ENCODE peak calls at places on chromosomes 5 and 9, in nine cellular contexts. D is transverse colon, N is DND-41, E is SJSA1, P is trophoblast cell, J is psoas muscle, L is uterus, S is left lung, Q is body of pancreas. A is an unnamed sample. For H3K4me1, the result is how much of the 10 kb centered on the place peaks cover.

GRCh38 chr9:35756275-35756742 is 2.2 kb upstream of the MSMP start:
- DNase-seq in E (no peak), J (peak), L (no peak), D (peak), S (peak), Q (peak), P (no peak), N (peak), A (peak)

GRCh38 chr5:151248651-151249050 is 4.3 kb upstream of the GM2A start:
- DNase-seq in L (no peak), J (no peak), D (no peak), E (no peak), N (no peak), P (no peak), Q (no peak), S (no peak), A (no peak)

GRCh38 chr5:53969331-53969730 is 341.0 kb downstream of the ARL15 start:
- DNase-seq in D (no peak), E (no peak), L (no peak), P (no peak), Q (no peak), J (no peak), S (no peak), N (no peak), A (no peak)

GRCh38 chr9:36575411-36575882 is 2.8 kb downstream of the MELK start:
- DNase-seq in J (no peak), Q (no peak), D (no peak), E (peak), P (no peak), N (no peak), L (no peak), S (no peak), A (no peak)

GRCh38 chr9:76866689-76867088 is 39.2 kb downstream of the PRUNE2 start:
- DNase-seq in L (peak), P (peak), N (no peak), E (peak), S (no peak), J (no peak), Q (no peak), D (no peak), A (no peak)

GRCh38 chr5:151772868-151773561 is 1.3 kb downstream of the G3BP1 start:
- DNase-seq in L (no peak), D (no peak), S (no peak), E (peak), P (peak), N (no peak), J (no peak), Q (no peak), A (no peak)

GRCh38 chr9:127541865-127542264 is 70.2 kb upstream of the STXBP1 start:
- DNase-seq in N (no peak), Q (no peak), D (no peak), S (no peak), J (peak), L (peak), E (no peak), P (no peak), A (peak)

GRCh38 chr5:173240091-173241050 is 5.4 kb upstream of the NKX2-5 start:
- DNase-seq in P (no peak), Q (no peak), L (no peak), S (no peak), J (no peak), N (no peak), E (no peak), D (no peak), A (no peak)

GRCh38 chr5:71932649-71933338 is 174.5 kb upstream of the MAP1B start:
- DNase-seq in Q (peak), J (peak), E (peak), N (no peak), L (peak), S (no peak), D (peak), P (no peak), A (peak)

GRCh38 chr9:133474853-133475252 is 4.0 kb downstream of the SLC2A6 start:
- DNase-seq in J (no peak), P (no peak), E (no peak), D (no peak), S (peak), N (no peak), L (no peak), Q (no peak), A (no peak)

GRCh38 chr9:18793122-18793521 is 239.9 kb downstream of the SAXO1 start:
- DNase-seq in Q (no peak), S (no peak), J (no peak), N (no peak), E (no peak), P (no peak), L (no peak), D (no peak), A (no peak)

GRCh38 chr9:6356904-6357303 is 28.7 kb downstream of the TPD52L3 start:
- DNase-seq in J (no peak), S (no peak), P (no peak), E (no peak), Q (no peak), D (no peak), N (no peak), L (no peak), A (no peak)

GRCh38 chr9:4389755-4390154 is 89.9 kb upstream of the GLIS3 start:
- DNase-seq in D (no peak), Q (no peak), S (no peak), E (no peak), J (no peak), P (no peak), N (no peak), L (no peak), A (no peak)

GRCh38 chr9:86695904-86696424 is 251.3 kb downstream of the GAS1 start:
- DNase-seq in N (no peak), P (no peak), S (no peak), E (no peak), J (no peak), D (no peak), Q (no peak), L (no peak), A (no peak)

GRCh38 chr9:103266064-103266463 is 270.9 kb downstream of the CYLC2 start:
- DNase-seq in D (no peak), S (no peak), L (no peak), Q (no peak), P (no peak), J (no peak), N (no peak), E (no peak), A (no peak)

GRCh38 chr5:37725185-37725584 is 114.7 kb downstream of the GDNF start:
- DNase-seq in E (no peak), N (no peak), D (no peak), Q (no peak), L (no peak), P (no peak), J (no peak), S (no peak), A (no peak)

GRCh38 chr5:142602720-142603245 is 83.1 kb downstream of the FGF1 start:
- DNase-seq in D (no peak), S (no peak), N (no peak), L (no peak), P (no peak), Q (no peak), E (no peak), J (no peak), A (no peak)

GRCh38 chr5:16884595-16884994 is 51.5 kb downstream of the MYO10 start:
- DNase-seq in D (no peak), S (no peak), Q (no peak), L (no peak), J (no peak), E (no peak), N (no peak), P (no peak), A (no peak)

GRCh38 chr9:5326893-5327548 is 12.7 kb downstream of the RLN1 start:
- DNase-seq in S (peak), J (no peak), P (no peak), D (no peak), N (no peak), L (no peak), E (no peak), Q (peak), A (no peak)

GRCh38 chr9:69945671-69946141 is 97.9 kb upstream of the MAMDC2 start:
- DNase-seq in Q (peak), P (no peak), E (peak), D (peak), J (peak), S (no peak), L (peak), N (no peak), A (peak)

GRCh38 chr5:172774561-172775271 is 3.7 kb upstream of the DUSP1 start:
- DNase-seq in S (no peak), J (no peak), D (no peak), P (no peak), L (no peak), E (no peak), Q (no peak), N (no peak), A (no peak)

GRCh38 chr5:137497396-137498290 is 1.5 kb downstream of the SPOCK1 start:
- DNase-seq in D (no peak), E (no peak), L (no peak), J (no peak), S (no peak), N (no peak), P (no peak), Q (no peak), A (no peak)

GRCh38 chr5:636951-637350 is 24.8 kb downstream of the CEP72 start:
- DNase-seq in S (no peak), D (no peak), N (no peak), L (no peak), J (no peak), Q (no peak), P (no peak), E (no peak), A (no peak)

GRCh38 chr9:12777149-12778010 is 2.6 kb downstream of the LURAP1L start:
- DNase-seq in Q (no peak), E (no peak), L (no peak), N (no peak), S (no peak), J (no peak), P (peak), D (no peak), A (no peak)

GRCh38 chr9:133351908-133352634 is 4.1 kb downstream of the RPL7A start:
- DNase-seq in N (peak), S (peak), P (peak), Q (no peak), L (no peak), E (no peak), D (no peak), J (no peak), A (no peak)

GRCh38 chr5:88269222-88269771 is 652 bp upstream of the TMEM161B start:
- DNase-seq in S (peak), Q (peak), N (peak), P (no peak), E (peak), L (no peak), J (no peak), D (peak), A (no peak)

GRCh38 chr9:132672413-132672690 is 2.1 kb downstream of the GTF3C4 start:
- DNase-seq in S (no peak), Q (no peak), P (no peak), N (no peak), E (no peak), D (no peak), J (no peak), L (no peak), A (no peak)

GRCh38 chr5:62937661-62938558 is 359.3 kb downstream of the LRRC70 start:
- DNase-seq in D (no peak), N (no peak), Q (no peak), P (no peak), L (no peak), J (no peak), E (no peak), S (no peak), A (no peak)

GRCh38 chr5:140642718-140643117 is 3.5 kb downstream of the TMCO6 start:
- DNase-seq in N (no peak), D (no peak), J (no peak), L (no peak), S (no peak), Q (no peak), P (no peak), E (no peak), A (no peak)

GRCh38 chr9:119369670-119370366 is 583 bp upstream of the BRINP1 start:
- DNase-seq in L (no peak), P (no peak), E (no peak), Q (no peak), J (no peak), D (no peak), N (no peak), S (peak), A (no peak)

GRCh38 chr9:119366909-119367690 is 2.1 kb downstream of the BRINP1 start:
- DNase-seq in J (no peak), D (no peak), P (no peak), E (no peak), Q (peak), N (no peak), S (no peak), L (no peak), A (no peak)

GRCh38 chr9:119368681-119369581 is at the start of gene BRINP1:
- DNase-seq in Q (peak), J (peak), D (no peak), P (no peak), E (no peak), N (no peak), S (peak), L (no peak), A (no peak)

GRCh38 chr9:119368179-119368578 is 1.1 kb downstream of the BRINP1 start:
- DNase-seq in S (no peak), L (no peak), N (no peak), P (no peak), D (no peak), Q (no peak), E (no peak), J (no peak), A (no peak)

DNA sequence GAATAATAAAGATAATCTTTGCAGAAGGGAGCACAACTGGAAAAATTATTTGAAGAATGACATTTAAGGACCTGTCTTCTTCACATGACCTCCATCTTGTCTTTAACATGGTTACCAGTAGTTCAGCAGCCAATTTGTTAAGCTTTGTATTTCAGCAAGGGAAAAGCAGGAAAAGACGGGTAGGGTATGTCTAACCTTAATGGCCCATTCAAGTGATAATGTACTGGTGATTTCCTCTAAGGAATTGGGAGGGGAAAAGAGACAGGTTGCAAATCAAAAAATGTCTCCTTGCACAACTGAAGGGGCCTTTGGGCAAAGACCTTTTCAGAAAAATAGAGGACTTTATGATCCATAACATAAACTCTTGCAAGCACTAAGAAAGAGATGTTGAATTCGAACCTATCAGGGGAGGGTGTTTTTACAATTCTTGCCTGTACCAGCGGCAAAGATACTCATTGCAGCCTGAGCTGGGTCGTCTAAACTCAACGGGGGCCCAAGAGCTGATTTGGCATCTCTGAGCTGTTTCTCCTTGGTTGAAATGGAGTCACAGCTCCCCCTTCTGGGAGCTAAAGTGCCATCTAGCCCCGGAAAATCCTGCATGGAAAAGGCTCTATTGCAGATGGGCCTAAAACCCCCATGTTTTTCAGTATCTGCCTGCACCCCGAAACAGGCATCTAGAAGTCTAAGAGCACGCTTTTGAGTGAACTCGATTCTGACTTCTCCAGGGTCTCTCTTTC is 3.8 kb downstream of the BRINP1 start:
- DNase-seq in L (no peak), S (no peak), E (no peak), N (no peak), J (no peak), Q (no peak), P (no peak), D (no peak), A (no peak)
- H3K4me3 ChIP-seq in L (no peak), S (no peak), E (no peak), N (no peak), J (no peak), Q (no peak), P (no peak), D (no peak), A (no peak)

DNA sequence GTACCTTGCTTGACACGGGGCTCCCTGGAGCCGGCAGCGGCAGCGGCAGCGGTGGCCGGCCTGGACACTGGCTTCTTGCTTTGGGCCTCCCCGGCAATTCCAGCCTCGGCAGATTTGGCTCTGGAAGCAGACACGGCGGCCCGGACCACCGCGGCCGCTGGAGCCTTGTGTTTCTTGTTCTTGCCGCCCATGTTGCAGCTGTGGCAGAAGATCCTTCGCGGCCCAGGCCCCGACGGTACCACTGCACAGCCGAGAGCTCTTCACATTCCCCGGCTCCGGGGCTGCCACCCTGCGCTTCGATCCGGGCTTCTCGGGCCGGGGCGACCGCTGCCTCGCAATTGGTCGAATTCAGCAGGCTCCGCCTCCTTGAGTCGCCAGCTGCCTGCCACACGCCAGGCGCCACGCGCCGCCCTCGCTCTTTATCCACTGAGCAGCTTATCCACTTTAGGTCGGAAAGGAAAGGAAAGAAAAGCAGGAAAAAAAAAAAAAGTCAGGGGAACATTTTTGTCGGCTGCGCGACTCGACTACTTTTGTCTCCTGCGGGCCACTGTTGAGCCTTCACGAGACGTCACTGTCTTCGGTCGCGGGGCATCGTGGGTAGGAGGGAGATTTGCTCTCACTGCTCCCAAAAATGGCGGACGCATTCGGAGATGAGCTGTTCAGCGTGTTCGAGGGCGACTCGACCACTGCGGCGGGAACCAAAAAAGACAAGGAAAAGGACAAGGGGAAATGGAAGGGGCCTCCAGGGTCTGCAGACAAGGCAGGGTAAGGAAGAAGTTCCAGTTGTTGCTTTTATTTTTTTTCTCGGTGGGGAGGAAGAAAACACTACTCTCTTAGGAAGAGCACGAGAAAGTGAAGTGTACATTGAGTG is at the start of the genes DHX29 and MTREX:
- DNase-seq in Q (peak), N (peak), E (peak), L (peak), J (peak), P (peak), S (peak), D (peak), A (peak)
- H3K4me1 ChIP-seq in Q (half or more), N (half or more), E (under half), L (under half), J (half or more), P (under half), S (under half), D (under half), A (half or more)

GRCh38 chr5:113214026-113214425 is 220.8 kb downstream of the TSSK1B start:
- DNase-seq in D (no peak), P (no peak), Q (no peak), L (no peak), J (no peak), N (no peak), E (peak), S (no peak), A (no peak)

GRCh38 chr5:113213551-113213971 is 221.2 kb downstream of the TSSK1B start:
- DNase-seq in Q (no peak), J (no peak), D (no peak), L (no peak), N (no peak), S (no peak), E (no peak), P (no peak), A (no peak)

GRCh38 chr5:113215401-113216060 is 219.3 kb downstream of the TSSK1B start:
- DNase-seq in J (no peak), N (no peak), P (peak), D (no peak), Q (no peak), S (no peak), E (no peak), L (no peak), A (no peak)

GRCh38 chr5:113216545-113216944 is 218.2 kb downstream of the TSSK1B start:
- DNase-seq in Q (no peak), E (no peak), P (no peak), J (no peak), S (no peak), N (no peak), D (no peak), L (no peak), A (no peak)

DNA sequence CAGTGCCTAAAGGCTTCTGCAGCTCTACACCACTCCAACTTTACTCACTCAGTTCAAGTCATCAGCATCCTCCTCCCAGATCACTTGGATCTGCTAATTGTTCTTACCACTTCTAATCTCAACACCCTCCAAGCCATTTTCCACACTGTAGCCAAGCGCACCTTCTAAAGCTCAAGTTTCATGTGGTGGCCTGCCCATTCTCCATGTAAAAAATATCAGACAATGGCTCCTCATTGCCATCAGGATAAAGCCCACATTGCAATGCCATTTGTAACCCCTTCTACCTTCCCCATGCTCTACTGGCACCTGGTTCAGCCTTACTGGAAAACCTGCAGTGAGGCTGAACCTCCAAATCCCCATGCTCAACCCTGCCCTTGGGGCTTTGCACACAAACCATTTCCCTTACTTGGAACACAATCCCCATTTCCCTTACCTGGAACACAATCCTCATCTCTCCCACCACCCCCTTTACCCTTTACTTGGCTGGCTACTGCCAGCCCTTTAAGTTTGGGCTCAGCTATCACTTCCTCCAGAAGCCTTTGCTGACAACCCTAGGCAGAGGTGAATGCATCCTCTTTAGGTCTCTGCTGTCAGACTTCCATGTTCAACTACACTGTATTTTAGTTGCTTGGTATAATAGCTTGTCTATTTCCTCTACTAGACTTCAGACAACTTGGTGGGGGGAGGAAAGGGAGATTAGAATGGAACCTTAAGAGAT is 220.0 kb downstream of the TSSK1B start:
- DNase-seq in P (no peak), E (no peak), S (no peak), L (no peak), Q (no peak), J (no peak), N (no peak), D (no peak), A (no peak)
- H3K27ac ChIP-seq in P (no peak), E (no peak), S (no peak), L (no peak), Q (no peak), J (no peak), N (no peak), D (no peak), A (no peak)

DNA sequence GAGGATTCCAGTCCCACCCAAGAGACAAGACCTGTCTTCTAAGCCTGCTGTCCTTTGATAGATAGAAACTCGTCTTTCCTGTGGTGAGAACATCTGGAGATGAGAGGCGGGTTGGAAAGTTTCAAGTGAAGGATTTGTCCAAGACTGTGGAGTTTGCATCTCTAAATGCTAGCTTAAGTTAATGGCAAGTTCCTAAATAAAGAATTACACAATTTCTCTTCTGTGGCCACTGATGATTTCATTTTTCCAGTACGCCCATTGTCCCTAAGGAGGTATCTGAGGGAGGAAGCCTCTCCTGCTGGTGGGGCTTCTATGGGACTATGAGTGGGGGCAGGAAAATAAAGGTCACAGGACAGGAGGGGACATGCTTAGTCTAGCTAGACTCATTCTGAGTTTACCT is 53.7 kb upstream of the TRIM32 start:
- DNase-seq in J (no peak), L (no peak), E (no peak), D (no peak), Q (no peak), N (no peak), S (no peak), P (no peak), A (no peak)
- H3K4me3 ChIP-seq in J (no peak), L (no peak), E (no peak), D (no peak), Q (no peak), N (no peak), S (no peak), P (no peak), A (no peak)

A was measured in right atrium auricular region.